ENCODE peak calls at places on chromosomes 16 and 17, in nine cellular contexts. One of them, this sample, is unnamed. For H3K9me3 and H3K4me1, the result is how much of the 10 kb centered on the place peaks cover.

GRCh38 chr16:61834082-61834481 is 202.2 kb downstream of the CDH8 start:
- DNase-seq in breast epithelium: no peak
- DNase-seq in thoracic aorta: no peak
- DNase-seq in spleen: no peak
- DNase-seq in tibial artery: no peak
- DNase-seq in thyroid gland: no peak
- DNase-seq in SK-N-SH: no peak
- DNase-seq in ascending aorta: no peak
- DNase-seq in GM23248: no peak
- DNase-seq in this sample: no peak

GRCh38 chr16:6016530-6017184 is 919.1 kb upstream of the EEF2KMT start:
- DNase-seq in thoracic aorta: no peak
- DNase-seq in thyroid gland: no peak
- DNase-seq in tibial artery: no peak
- DNase-seq in SK-N-SH: peak
- DNase-seq in spleen: no peak
- DNase-seq in ascending aorta: no peak
- DNase-seq in breast epithelium: no peak
- DNase-seq in GM23248: peak
- DNase-seq in this sample: no peak

GRCh38 chr16:10189861-10190390 is 7.7 kb upstream of the GRIN2A start:
- DNase-seq in thyroid gland: no peak
- DNase-seq in tibial artery: no peak
- DNase-seq in ascending aorta: no peak
- DNase-seq in GM23248: no peak
- DNase-seq in spleen: no peak
- DNase-seq in SK-N-SH: no peak
- DNase-seq in thoracic aorta: no peak
- DNase-seq in breast epithelium: no peak
- DNase-seq in this sample: no peak

GRCh38 chr16:27455700-27456099 is 53.7 kb downstream of the IL21R start:
- DNase-seq in thyroid gland: no peak
- DNase-seq in SK-N-SH: no peak
- DNase-seq in GM23248: no peak
- DNase-seq in thoracic aorta: no peak
- DNase-seq in spleen: no peak
- DNase-seq in tibial artery: no peak
- DNase-seq in breast epithelium: no peak
- DNase-seq in ascending aorta: no peak
- DNase-seq in this sample: no peak

GRCh38 chr17:73384926-73385325 is 73.1 kb upstream of the CDC42EP4 start:
- DNase-seq in SK-N-SH: no peak
- DNase-seq in tibial artery: no peak
- DNase-seq in spleen: no peak
- DNase-seq in GM23248: no peak
- DNase-seq in thyroid gland: no peak
- DNase-seq in breast epithelium: no peak
- DNase-seq in thoracic aorta: no peak
- DNase-seq in ascending aorta: no peak
- DNase-seq in this sample: no peak

GRCh38 chr17:70100983-70101382 is 26.0 kb downstream of the KCNJ16 start:
- DNase-seq in thoracic aorta: no peak
- DNase-seq in SK-N-SH: peak
- DNase-seq in spleen: no peak
- DNase-seq in breast epithelium: no peak
- DNase-seq in GM23248: peak
- DNase-seq in tibial artery: no peak
- DNase-seq in thyroid gland: no peak
- DNase-seq in ascending aorta: no peak
- DNase-seq in this sample: no peak

GRCh38 chr16:75550211-75550662 is 5.8 kb downstream of the TMEM231 start:
- DNase-seq in breast epithelium: no peak
- DNase-seq in SK-N-SH: no peak
- DNase-seq in thyroid gland: no peak
- DNase-seq in GM23248: peak
- DNase-seq in tibial artery: peak
- DNase-seq in spleen: no peak
- DNase-seq in thoracic aorta: no peak
- DNase-seq in ascending aorta: peak
- DNase-seq in this sample: peak

GRCh38 chr16:10172848-10173655 is 9.2 kb downstream of the GRIN2A start:
- DNase-seq in SK-N-SH: no peak
- DNase-seq in thyroid gland: no peak
- DNase-seq in spleen: no peak
- DNase-seq in breast epithelium: no peak
- DNase-seq in thoracic aorta: no peak
- DNase-seq in ascending aorta: no peak
- DNase-seq in tibial artery: no peak
- DNase-seq in GM23248: peak
- DNase-seq in this sample: no peak

GRCh38 chr17:38719943-38720641 is 10.0 kb upstream of the CISD3 start:
- DNase-seq in tibial artery: no peak
- DNase-seq in breast epithelium: no peak
- DNase-seq in SK-N-SH: peak
- DNase-seq in spleen: no peak
- DNase-seq in ascending aorta: no peak
- DNase-seq in GM23248: no peak
- DNase-seq in thoracic aorta: no peak
- DNase-seq in thyroid gland: no peak
- DNase-seq in this sample: no peak

GRCh38 chr17:4786111-4786491 is at the start of gene VMO1:
- DNase-seq in breast epithelium: no peak
- DNase-seq in GM23248: peak
- DNase-seq in tibial artery: no peak
- DNase-seq in SK-N-SH: peak
- DNase-seq in spleen: peak
- DNase-seq in ascending aorta: peak
- DNase-seq in thoracic aorta: no peak
- DNase-seq in thyroid gland: peak
- DNase-seq in this sample: no peak

GRCh38 chr17:48692049-48692448 is 30.3 kb downstream of the PRAC1 start:
- DNase-seq in thyroid gland: no peak
- DNase-seq in spleen: no peak
- DNase-seq in GM23248: no peak
- DNase-seq in ascending aorta: no peak
- DNase-seq in tibial artery: no peak
- DNase-seq in breast epithelium: no peak
- DNase-seq in SK-N-SH: no peak
- DNase-seq in thoracic aorta: no peak
- DNase-seq in this sample: no peak

GRCh38 chr16:24670623-24671454 is 58.6 kb upstream of the TNRC6A start:
- DNase-seq in SK-N-SH: peak
- DNase-seq in tibial artery: peak
- DNase-seq in ascending aorta: peak
- DNase-seq in thoracic aorta: peak
- DNase-seq in spleen: no peak
- DNase-seq in breast epithelium: no peak
- DNase-seq in thyroid gland: peak
- DNase-seq in GM23248: peak
- DNase-seq in this sample: peak

GRCh38 chr17:39769974-39770587 is 32.3 kb downstream of the GRB7 start:
- DNase-seq in tibial artery: no peak
- DNase-seq in spleen: no peak
- DNase-seq in ascending aorta: no peak
- DNase-seq in thyroid gland: no peak
- DNase-seq in SK-N-SH: no peak
- DNase-seq in breast epithelium: no peak
- DNase-seq in GM23248: peak
- DNase-seq in thoracic aorta: no peak
- DNase-seq in this sample: no peak

GRCh38 chr17:61324540-61324868 is 75.1 kb upstream of the TBX2 start:
- DNase-seq in thoracic aorta: no peak
- DNase-seq in tibial artery: no peak
- DNase-seq in breast epithelium: no peak
- DNase-seq in thyroid gland: no peak
- DNase-seq in GM23248: no peak
- DNase-seq in ascending aorta: no peak
- DNase-seq in spleen: no peak
- DNase-seq in SK-N-SH: no peak
- DNase-seq in this sample: no peak

GRCh38 chr16:86593913-86594312 is 15.6 kb downstream of the FOXL1 start:
- DNase-seq in thyroid gland: no peak
- DNase-seq in ascending aorta: no peak
- DNase-seq in spleen: no peak
- DNase-seq in breast epithelium: no peak
- DNase-seq in tibial artery: peak
- DNase-seq in thoracic aorta: no peak
- DNase-seq in SK-N-SH: no peak
- DNase-seq in GM23248: no peak
- DNase-seq in this sample: no peak

GRCh38 chr17:78138204-78139060 is 7.8 kb upstream of the C17orf99 start:
- DNase-seq in thoracic aorta: no peak
- DNase-seq in tibial artery: no peak
- DNase-seq in thyroid gland: no peak
- DNase-seq in GM23248: no peak
- DNase-seq in breast epithelium: no peak
- DNase-seq in SK-N-SH: no peak
- DNase-seq in ascending aorta: no peak
- DNase-seq in spleen: peak
- DNase-seq in this sample: peak

GRCh38 chr17:52724578-52724977 is 566.1 kb upstream of the CA10 start:
- DNase-seq in thyroid gland: no peak
- DNase-seq in breast epithelium: no peak
- DNase-seq in tibial artery: no peak
- DNase-seq in thoracic aorta: no peak
- DNase-seq in SK-N-SH: no peak
- DNase-seq in ascending aorta: no peak
- DNase-seq in GM23248: no peak
- DNase-seq in spleen: no peak
- DNase-seq in this sample: no peak
- H3K9me3 ChIP-seq in thyroid gland: under half
- H3K9me3 ChIP-seq in breast epithelium: under half
- H3K9me3 ChIP-seq in tibial artery: under half
- H3K9me3 ChIP-seq in thoracic aorta: under half
- H3K9me3 ChIP-seq in SK-N-SH: under half
- H3K9me3 ChIP-seq in ascending aorta: under half
- H3K9me3 ChIP-seq in GM23248: under half
- H3K9me3 ChIP-seq in spleen: under half
- H3K9me3 ChIP-seq in this sample: under half

GRCh38 chr16:20906225-20906870 is 5.8 kb downstream of the LYRM1 start:
- DNase-seq in tibial artery: no peak
- DNase-seq in SK-N-SH: no peak
- DNase-seq in GM23248: peak
- DNase-seq in thyroid gland: no peak
- DNase-seq in spleen: no peak
- DNase-seq in ascending aorta: peak
- DNase-seq in breast epithelium: no peak
- DNase-seq in thoracic aorta: no peak
- DNase-seq in this sample: no peak
- H3K4me1 ChIP-seq in tibial artery: half or more
- H3K4me1 ChIP-seq in SK-N-SH: under half
- H3K4me1 ChIP-seq in GM23248: half or more
- H3K4me1 ChIP-seq in thyroid gland: half or more
- H3K4me1 ChIP-seq in spleen: half or more
- H3K4me1 ChIP-seq in ascending aorta: half or more
- H3K4me1 ChIP-seq in breast epithelium: under half
- H3K4me1 ChIP-seq in thoracic aorta: half or more
- H3K4me1 ChIP-seq in this sample: under half

DNA sequence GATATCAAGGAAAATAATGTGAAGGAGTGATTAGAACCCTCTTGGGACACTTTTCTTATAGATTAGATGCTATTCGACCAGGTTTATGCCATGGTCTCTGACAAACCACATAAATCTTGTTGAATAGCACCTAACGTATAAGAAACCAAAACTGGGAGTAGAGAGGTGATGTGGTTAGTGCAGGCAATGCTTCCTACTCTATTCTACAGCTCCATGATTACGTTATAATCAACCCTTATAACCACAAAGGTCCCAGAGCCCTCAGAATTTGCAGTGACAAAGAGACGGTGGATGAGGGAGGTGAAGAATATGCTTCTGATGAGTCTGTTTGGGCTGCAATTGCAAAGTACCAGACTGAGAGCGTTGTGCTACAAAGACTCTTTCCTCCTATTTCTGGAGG is 78.4 kb downstream of the ARHGAP44 start:
- DNase-seq in thoracic aorta: no peak
- DNase-seq in spleen: no peak
- DNase-seq in ascending aorta: no peak
- DNase-seq in breast epithelium: no peak
- DNase-seq in tibial artery: no peak
- DNase-seq in GM23248: no peak
- DNase-seq in SK-N-SH: no peak
- DNase-seq in thyroid gland: no peak
- DNase-seq in this sample: no peak
- H3K27ac ChIP-seq in thoracic aorta: no peak
- H3K27ac ChIP-seq in spleen: no peak
- H3K27ac ChIP-seq in ascending aorta: no peak
- H3K27ac ChIP-seq in breast epithelium: no peak
- H3K27ac ChIP-seq in tibial artery: no peak
- H3K27ac ChIP-seq in GM23248: no peak
- H3K27ac ChIP-seq in SK-N-SH: no peak
- H3K27ac ChIP-seq in thyroid gland: no peak
- H3K27ac ChIP-seq in this sample: no peak

GRCh38 chr17:10842658-10843057 is 4.8 kb upstream of the PIRT start:
- DNase-seq in SK-N-SH: no peak
- DNase-seq in thyroid gland: no peak
- DNase-seq in tibial artery: no peak
- DNase-seq in GM23248: no peak
- DNase-seq in spleen: no peak
- DNase-seq in ascending aorta: no peak
- DNase-seq in breast epithelium: no peak
- DNase-seq in thoracic aorta: no peak
- DNase-seq in this sample: no peak

GRCh38 chr17:10843806-10844205 is 5.9 kb upstream of the PIRT start:
- DNase-seq in thyroid gland: peak
- DNase-seq in GM23248: peak
- DNase-seq in thoracic aorta: no peak
- DNase-seq in breast epithelium: no peak
- DNase-seq in ascending aorta: no peak
- DNase-seq in SK-N-SH: peak
- DNase-seq in tibial artery: no peak
- DNase-seq in spleen: no peak
- DNase-seq in this sample: no peak

GRCh38 chr17:10845388-10845751 is 7.5 kb upstream of the PIRT start:
- DNase-seq in SK-N-SH: no peak
- DNase-seq in ascending aorta: no peak
- DNase-seq in breast epithelium: no peak
- DNase-seq in spleen: no peak
- DNase-seq in thoracic aorta: no peak
- DNase-seq in thyroid gland: no peak
- DNase-seq in GM23248: no peak
- DNase-seq in tibial artery: no peak
- DNase-seq in this sample: no peak

DNA sequence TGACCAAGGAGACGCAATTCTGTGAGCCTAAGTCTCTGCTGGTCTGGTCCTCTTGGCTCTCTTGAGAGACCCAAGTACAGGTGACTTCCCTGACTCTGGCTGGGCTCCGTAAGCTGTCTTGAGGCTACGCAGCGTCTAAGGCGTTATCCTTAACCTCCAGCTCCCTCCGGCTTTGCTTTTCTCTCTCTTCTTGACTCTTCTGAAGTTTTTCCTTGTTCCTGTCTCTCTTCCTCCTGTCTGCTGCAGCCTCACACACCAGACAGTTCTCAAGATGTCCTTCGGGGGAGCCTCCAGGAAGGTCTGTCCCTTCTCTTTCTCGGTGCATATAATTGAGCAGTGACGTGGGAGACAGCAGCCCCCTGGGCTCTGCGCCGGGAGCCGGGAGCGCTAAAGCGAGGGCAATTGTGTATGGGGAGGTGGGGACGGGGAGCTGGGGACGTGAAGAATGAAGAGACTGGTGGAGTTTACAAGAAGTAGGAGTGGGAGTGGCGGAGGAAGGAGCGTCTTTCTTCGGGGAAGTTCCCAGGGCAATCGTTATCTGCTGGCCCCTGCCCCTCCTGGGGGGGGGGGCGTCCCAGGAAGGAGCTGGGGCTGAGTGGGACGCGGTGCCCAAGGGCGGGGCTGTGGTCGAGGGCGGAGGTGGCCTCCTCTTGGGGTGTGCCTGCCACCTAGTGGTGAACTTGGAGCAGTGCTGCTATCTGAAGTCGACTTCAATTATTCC is 6.9 kb upstream of the PIRT start:
- DNase-seq in ascending aorta: peak
- DNase-seq in thoracic aorta: peak
- DNase-seq in SK-N-SH: peak
- DNase-seq in GM23248: peak
- DNase-seq in spleen: peak
- DNase-seq in thyroid gland: peak
- DNase-seq in tibial artery: peak
- DNase-seq in breast epithelium: peak
- DNase-seq in this sample: peak
- H3K9me3 ChIP-seq in ascending aorta: under half
- H3K9me3 ChIP-seq in thoracic aorta: under half
- H3K9me3 ChIP-seq in SK-N-SH: under half
- H3K9me3 ChIP-seq in GM23248: under half
- H3K9me3 ChIP-seq in spleen: under half
- H3K9me3 ChIP-seq in thyroid gland: under half
- H3K9me3 ChIP-seq in tibial artery: under half
- H3K9me3 ChIP-seq in breast epithelium: under half
- H3K9me3 ChIP-seq in this sample: under half

This sample was measured in lung.